ENCODE peak calls at places on chromosomes 13 and 19, in seven cellular contexts. B is ovary, A is fibroblast of lung, M is esophagus muscularis mucosa, N is uterus, I is foreskin keratinocyte, L is MM.1S. S is an unnamed sample.

GRCh38 chr13:80141114-80141849 is 199.6 kb downstream of the SPRY2 start:
- DNase-seq in B (peak; percentile 65), A (peak; percentile 63), M (no peak), N (peak; percentile 26), I (no peak), L (no peak), S (no peak)

GRCh38 chr19:2317756-2318155 is 9.8 kb upstream of the LINGO3 start:
- DNase-seq in B (no peak), A (no peak), M (no peak), N (no peak), I (no peak), L (no peak), S (no peak)

GRCh38 chr13:50919291-50919690 is 9.7 kb downstream of the RNASEH2B start:
- DNase-seq in B (no peak), A (no peak), M (no peak), N (no peak), I (no peak), L (no peak), S (no peak)

GRCh38 chr13:67063036-67063435 is 167.1 kb downstream of the PCDH9 start:
- DNase-seq in B (no peak), A (no peak), M (no peak), N (no peak), I (no peak), L (no peak), S (no peak)

GRCh38 chr19:9847087-9847671 is 12.1 kb downstream of the PIN1 start:
- DNase-seq in B (peak; percentile 43), A (peak; percentile 95), M (peak; percentile 92), N (peak; percentile 69), I (peak; percentile 71), L (no peak), S (no peak)

GRCh38 chr13:98454389-98454881 is 122.5 kb downstream of the STK24 start:
- DNase-seq in B (peak; percentile 53), A (peak; percentile 90), M (no peak), N (no peak), I (no peak), L (no peak), S (no peak)

GRCh38 chr13:113049521-113049941 is 56.1 kb upstream of the F7 start:
- DNase-seq in B (no peak), A (no peak), M (no peak), N (no peak), I (no peak), L (no peak), S (no peak)

GRCh38 chr19:2798158-2798685 is 12.9 kb downstream of the THOP1 start:
- DNase-seq in B (no peak), A (no peak), M (no peak), N (no peak), I (no peak), L (no peak), S (no peak)

GRCh38 chr13:77779461-77780272 is 82.2 kb downstream of the SLAIN1 start:
- DNase-seq in B (no peak), A (peak; percentile 88), M (no peak), N (peak; percentile 35), I (peak; percentile 4), L (peak; percentile 85), S (no peak)

GRCh38 chr19:14526423-14526822 is 3.0 kb upstream of the TECR start:
- DNase-seq in B (no peak), A (no peak), M (no peak), N (no peak), I (no peak), L (no peak), S (no peak)

GRCh38 chr19:45554481-45554880 is 30.1 kb downstream of the OPA3 start:
- DNase-seq in B (no peak), A (no peak), M (no peak), N (no peak), I (no peak), L (no peak), S (no peak)

GRCh38 chr13:111654531-111654930 is 334.1 kb downstream of the TEX29 start:
- DNase-seq in B (no peak), A (no peak), M (no peak), N (no peak), I (no peak), L (no peak), S (no peak)

GRCh38 chr19:50266896-50267295 is 62.3 kb downstream of the KCNC3 start:
- DNase-seq in B (no peak), A (no peak), M (no peak), N (no peak), I (no peak), L (peak; percentile 8), S (no peak)

GRCh38 chr13:40228981-40229380 is 437.5 kb downstream of the FOXO1 start:
- DNase-seq in B (no peak), A (peak; percentile 27), M (no peak), N (no peak), I (no peak), L (no peak), S (no peak)
- H3K27ac ChIP-seq in B (no peak overlapping the region), A (no peak overlapping the region), M (no peak overlapping the region), N (peak overlapping the region; percentile 96), I (no peak overlapping the region), L (no peak overlapping the region), S (no peak overlapping the region)

GRCh38 chr19:13206581-13206980 is 56.4 kb downstream of the IER2 start:
- DNase-seq in B (no peak), A (no peak), M (no peak), N (no peak), I (no peak), L (no peak), S (no peak)

GRCh38 chr19:13209797-13210775 is 59.9 kb downstream of the IER2 start:
- DNase-seq in B (no peak), A (no peak), M (no peak), N (no peak), I (no peak), L (no peak), S (no peak)

GRCh38 chr19:13208131-13208963 is 58.1 kb downstream of the IER2 start:
- DNase-seq in B (peak; percentile 76), A (peak; percentile 88), M (no peak), N (peak; percentile 79), I (no peak), L (peak; percentile 86), S (no peak)

GRCh38 chr19:13208964-13209796 is 59.0 kb downstream of the IER2 start:
- DNase-seq in B (no peak), A (no peak), M (no peak), N (peak; percentile 18), I (no peak), L (no peak), S (no peak)

GRCh38 chr19:13207237-13208130 is 57.3 kb downstream of the IER2 start:
- DNase-seq in B (peak; percentile 44), A (no peak), M (no peak), N (peak; percentile 41), I (no peak), L (no peak), S (no peak)
- H3K27ac ChIP-seq in B (peak overlapping the region; percentile 32), A (peak overlapping the region; percentile 57), M (peak overlapping the region; percentile 65), N (peak overlapping the region; percentile 86), I (no peak overlapping the region), L (no peak overlapping the region), S (no peak overlapping the region)

GRCh38 chr19:18919895-18920204 is 335 bp downstream of the DDX49 start:
- DNase-seq in B (no peak), A (no peak), M (no peak), N (no peak), I (no peak), L (peak; percentile 13), S (no peak)

GRCh38 chr19:18921593-18921992 is 2.1 kb downstream of the DDX49 start:
- DNase-seq in B (no peak), A (no peak), M (no peak), N (no peak), I (no peak), L (no peak), S (no peak)

GRCh38 chr19:18922228-18922985 is 2.9 kb downstream of the DDX49 start:
- DNase-seq in B (no peak), A (no peak), M (no peak), N (no peak), I (no peak), L (no peak), S (no peak)

GRCh38 chr19:18920400-18920799 is 885 bp downstream of the DDX49 start:
- DNase-seq in B (no peak), A (no peak), M (no peak), N (no peak), I (no peak), L (no peak), S (no peak)

DNA sequence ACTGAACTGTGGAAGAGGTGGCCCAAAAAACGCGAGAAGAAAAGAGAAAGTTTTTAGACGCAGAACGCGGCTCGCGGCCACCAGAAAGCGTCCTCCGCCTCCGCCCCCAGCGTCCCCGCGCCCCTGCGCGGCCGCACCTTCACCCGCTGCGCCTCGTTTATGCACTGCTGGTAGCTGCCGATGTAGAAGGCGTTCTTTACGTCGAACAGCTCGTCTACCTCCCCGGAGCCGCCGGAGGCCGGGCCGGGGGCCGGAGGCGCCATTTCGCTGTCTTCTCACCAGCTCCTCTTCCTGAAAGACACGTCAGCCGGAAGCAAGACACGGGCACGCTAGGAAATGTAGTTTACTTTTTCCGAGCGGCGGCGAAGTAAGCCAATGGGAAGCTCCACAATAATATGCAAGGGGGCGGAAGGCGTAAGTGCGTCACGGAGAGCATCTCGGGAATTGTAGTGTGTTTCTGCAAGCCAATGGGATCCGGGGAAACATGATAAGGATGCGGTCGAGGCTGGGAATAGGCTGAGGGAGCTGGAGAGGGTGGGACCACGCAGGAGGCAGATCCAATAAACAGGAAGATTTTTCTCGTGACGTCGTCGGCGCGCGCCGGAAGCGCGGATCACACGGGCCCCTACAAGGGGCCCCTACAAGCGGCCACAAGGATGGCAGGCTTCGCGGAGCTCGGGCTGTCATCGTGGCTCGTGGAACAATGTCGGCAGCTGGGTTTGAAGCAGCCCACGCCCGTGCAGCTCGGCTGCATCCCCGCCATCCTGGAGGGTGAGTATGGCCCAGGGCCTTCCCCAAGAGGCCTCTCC is at the start of the genes COPE and DDX49:
- DNase-seq in B (peak; percentile 94), A (peak; percentile 100), M (peak; percentile 100), N (peak; percentile 99), I (peak; percentile 99), L (peak; percentile 100), S (peak; percentile 98)
- H3K27ac ChIP-seq in B (peak within 1 kb of the TSS; percentile 30), A (peak within 1 kb of the TSS; percentile 96), M (peak within 1 kb of the TSS; percentile 89), N (peak within 1 kb of the TSS; percentile 91), I (peak within 1 kb of the TSS; percentile 72), L (peak within 1 kb of the TSS; percentile 85), S (peak within 1 kb of the TSS; percentile 79)

DNA sequence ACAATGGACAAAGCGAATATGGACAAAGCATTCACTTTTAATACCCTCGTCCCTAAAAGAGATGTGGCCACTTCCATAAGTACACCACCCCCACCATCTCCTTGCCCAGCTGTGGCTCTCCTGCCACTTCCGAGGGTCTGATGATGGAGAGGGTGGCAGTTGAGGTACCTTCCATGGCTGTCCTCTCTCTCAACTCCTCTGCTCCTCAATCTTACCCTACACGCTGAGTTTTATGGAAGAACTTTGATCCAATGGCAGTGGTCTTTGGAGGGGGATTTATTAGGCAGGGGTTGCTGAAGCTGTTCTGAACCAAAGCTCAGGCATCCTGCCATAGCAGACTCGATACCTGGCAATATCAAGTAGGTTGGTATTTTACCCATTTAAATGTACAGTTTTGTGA is 413.0 kb downstream of the TSHZ3 start:
- DNase-seq in B (no peak), A (no peak), M (peak; percentile 53), N (no peak), I (no peak), L (no peak), S (no peak)
- H3K27ac ChIP-seq in B (no peak overlapping the region), A (no peak overlapping the region), M (no peak overlapping the region), N (no peak overlapping the region), I (no peak overlapping the region), L (no peak overlapping the region), S (no peak overlapping the region)

S was measured in substantia nigra.